ENCODE peak calls at places on chromosomes 5 and 9, in ten cellular contexts. One of them, this sample, is unnamed.

GRCh38 chr5:168601972-168602371 is 22.8 kb upstream of the PANK3 start:
- DNase-seq in ovary: no peak
- DNase-seq in tibial nerve: no peak
- DNase-seq in A549: no peak
- DNase-seq in stomach: no peak
- DNase-seq in SK-N-SH: no peak
- DNase-seq in GM12878: no peak
- DNase-seq in upper lobe of left lung: no peak
- DNase-seq in transverse colon: no peak
- DNase-seq in sigmoid colon: no peak
- DNase-seq in this sample: no peak

GRCh38 chr9:125659954-125660353 is 47.1 kb downstream of the MAPKAP1 start:
- DNase-seq in ovary: no peak
- DNase-seq in tibial nerve: no peak
- DNase-seq in A549: no peak
- DNase-seq in stomach: no peak
- DNase-seq in SK-N-SH: no peak
- DNase-seq in GM12878: no peak
- DNase-seq in upper lobe of left lung: no peak
- DNase-seq in transverse colon: no peak
- DNase-seq in sigmoid colon: no peak
- DNase-seq in this sample: no peak

GRCh38 chr9:126611592-126612328 is 2.0 kb upstream of the LMX1B start:
- DNase-seq in ovary: peak
- DNase-seq in tibial nerve: peak
- DNase-seq in A549: peak
- DNase-seq in stomach: peak
- DNase-seq in SK-N-SH: peak
- DNase-seq in GM12878: no peak
- DNase-seq in upper lobe of left lung: peak
- DNase-seq in transverse colon: peak
- DNase-seq in sigmoid colon: peak
- DNase-seq in this sample: no peak

GRCh38 chr5:135391123-135391868 is 7.7 kb downstream of the MACROH2A1 start:
- DNase-seq in ovary: no peak
- DNase-seq in tibial nerve: no peak
- DNase-seq in A549: no peak
- DNase-seq in stomach: no peak
- DNase-seq in SK-N-SH: no peak
- DNase-seq in GM12878: no peak
- DNase-seq in upper lobe of left lung: no peak
- DNase-seq in transverse colon: no peak
- DNase-seq in sigmoid colon: no peak
- DNase-seq in this sample: no peak

GRCh38 chr9:105993921-105994715 is 299.8 kb downstream of the TMEM38B start:
- DNase-seq in ovary: no peak
- DNase-seq in tibial nerve: no peak
- DNase-seq in A549: no peak
- DNase-seq in stomach: no peak
- DNase-seq in SK-N-SH: no peak
- DNase-seq in GM12878: no peak
- DNase-seq in upper lobe of left lung: no peak
- DNase-seq in transverse colon: no peak
- DNase-seq in sigmoid colon: no peak
- DNase-seq in this sample: no peak

GRCh38 chr5:170606939-170607338 is 103.1 kb downstream of the KCNIP1 start:
- DNase-seq in ovary: no peak
- DNase-seq in tibial nerve: no peak
- DNase-seq in A549: no peak
- DNase-seq in stomach: no peak
- DNase-seq in SK-N-SH: peak
- DNase-seq in GM12878: no peak
- DNase-seq in upper lobe of left lung: no peak
- DNase-seq in transverse colon: no peak
- DNase-seq in sigmoid colon: no peak
- DNase-seq in this sample: no peak

GRCh38 chr9:129619787-129620668 is 873 bp downstream of the C9orf50 start:
- DNase-seq in ovary: no peak
- DNase-seq in tibial nerve: no peak
- DNase-seq in A549: peak
- DNase-seq in stomach: no peak
- DNase-seq in SK-N-SH: peak
- DNase-seq in GM12878: no peak
- DNase-seq in upper lobe of left lung: peak
- DNase-seq in transverse colon: no peak
- DNase-seq in sigmoid colon: no peak
- DNase-seq in this sample: no peak

GRCh38 chr5:54517174-54517511 is 416 bp upstream of the SNX18 start:
- DNase-seq in ovary: no peak
- DNase-seq in tibial nerve: no peak
- DNase-seq in A549: peak
- DNase-seq in stomach: no peak
- DNase-seq in SK-N-SH: no peak
- DNase-seq in GM12878: no peak
- DNase-seq in upper lobe of left lung: no peak
- DNase-seq in transverse colon: peak
- DNase-seq in sigmoid colon: no peak
- DNase-seq in this sample: no peak

GRCh38 chr9:22342489-22343217 is 104.0 kb upstream of the DMRTA1 start:
- DNase-seq in ovary: no peak
- DNase-seq in tibial nerve: peak
- DNase-seq in A549: no peak
- DNase-seq in stomach: no peak
- DNase-seq in SK-N-SH: no peak
- DNase-seq in GM12878: no peak
- DNase-seq in upper lobe of left lung: no peak
- DNase-seq in transverse colon: no peak
- DNase-seq in sigmoid colon: no peak
- DNase-seq in this sample: no peak

GRCh38 chr9:135702002-135702721 is at the start of gene KCNT1:
- DNase-seq in ovary: peak
- DNase-seq in tibial nerve: peak
- DNase-seq in A549: peak
- DNase-seq in stomach: peak
- DNase-seq in SK-N-SH: peak
- DNase-seq in GM12878: no peak
- DNase-seq in upper lobe of left lung: peak
- DNase-seq in transverse colon: peak
- DNase-seq in sigmoid colon: no peak
- DNase-seq in this sample: no peak

GRCh38 chr5:68659876-68660275 is 433.9 kb upstream of the SLC30A5 start:
- DNase-seq in ovary: no peak
- DNase-seq in tibial nerve: no peak
- DNase-seq in A549: no peak
- DNase-seq in stomach: no peak
- DNase-seq in SK-N-SH: no peak
- DNase-seq in GM12878: no peak
- DNase-seq in upper lobe of left lung: no peak
- DNase-seq in transverse colon: no peak
- DNase-seq in sigmoid colon: no peak
- DNase-seq in this sample: no peak

GRCh38 chr5:1334831-1335539 is 9.9 kb downstream of the CLPTM1L start:
- DNase-seq in ovary: no peak
- DNase-seq in tibial nerve: no peak
- DNase-seq in A549: no peak
- DNase-seq in stomach: no peak
- DNase-seq in SK-N-SH: no peak
- DNase-seq in GM12878: no peak
- DNase-seq in upper lobe of left lung: no peak
- DNase-seq in transverse colon: no peak
- DNase-seq in sigmoid colon: no peak
- DNase-seq in this sample: no peak

GRCh38 chr5:160970605-160971191 is 118.7 kb upstream of the ATP10B start:
- DNase-seq in ovary: no peak
- DNase-seq in tibial nerve: no peak
- DNase-seq in A549: no peak
- DNase-seq in stomach: no peak
- DNase-seq in SK-N-SH: no peak
- DNase-seq in GM12878: no peak
- DNase-seq in upper lobe of left lung: no peak
- DNase-seq in transverse colon: no peak
- DNase-seq in sigmoid colon: no peak
- DNase-seq in this sample: no peak

GRCh38 chr5:164748861-164749260 is 1243.4 kb downstream of the MAT2B start:
- DNase-seq in ovary: no peak
- DNase-seq in tibial nerve: no peak
- DNase-seq in A549: no peak
- DNase-seq in stomach: no peak
- DNase-seq in SK-N-SH: no peak
- DNase-seq in GM12878: no peak
- DNase-seq in upper lobe of left lung: no peak
- DNase-seq in transverse colon: no peak
- DNase-seq in sigmoid colon: no peak
- DNase-seq in this sample: no peak

GRCh38 chr5:179204572-179204971 is 140.7 kb downstream of the ADAMTS2 start:
- DNase-seq in ovary: no peak
- DNase-seq in tibial nerve: no peak
- DNase-seq in A549: no peak
- DNase-seq in stomach: no peak
- DNase-seq in SK-N-SH: no peak
- DNase-seq in GM12878: no peak
- DNase-seq in upper lobe of left lung: peak
- DNase-seq in transverse colon: no peak
- DNase-seq in sigmoid colon: no peak
- DNase-seq in this sample: no peak

GRCh38 chr5:179205277-179205676 is 140.0 kb downstream of the ADAMTS2 start:
- DNase-seq in ovary: no peak
- DNase-seq in tibial nerve: no peak
- DNase-seq in A549: no peak
- DNase-seq in stomach: no peak
- DNase-seq in SK-N-SH: no peak
- DNase-seq in GM12878: no peak
- DNase-seq in upper lobe of left lung: no peak
- DNase-seq in transverse colon: no peak
- DNase-seq in sigmoid colon: no peak
- DNase-seq in this sample: no peak

GRCh38 chr5:179207470-179207869 is 137.8 kb downstream of the ADAMTS2 start:
- DNase-seq in ovary: no peak
- DNase-seq in tibial nerve: no peak
- DNase-seq in A549: no peak
- DNase-seq in stomach: no peak
- DNase-seq in SK-N-SH: no peak
- DNase-seq in GM12878: no peak
- DNase-seq in upper lobe of left lung: peak
- DNase-seq in transverse colon: no peak
- DNase-seq in sigmoid colon: no peak
- DNase-seq in this sample: no peak

GRCh38 chr5:179207920-179208705 is 137.1 kb downstream of the ADAMTS2 start:
- DNase-seq in ovary: no peak
- DNase-seq in tibial nerve: no peak
- DNase-seq in A549: no peak
- DNase-seq in stomach: no peak
- DNase-seq in SK-N-SH: no peak
- DNase-seq in GM12878: no peak
- DNase-seq in upper lobe of left lung: peak
- DNase-seq in transverse colon: no peak
- DNase-seq in sigmoid colon: no peak
- DNase-seq in this sample: no peak

DNA sequence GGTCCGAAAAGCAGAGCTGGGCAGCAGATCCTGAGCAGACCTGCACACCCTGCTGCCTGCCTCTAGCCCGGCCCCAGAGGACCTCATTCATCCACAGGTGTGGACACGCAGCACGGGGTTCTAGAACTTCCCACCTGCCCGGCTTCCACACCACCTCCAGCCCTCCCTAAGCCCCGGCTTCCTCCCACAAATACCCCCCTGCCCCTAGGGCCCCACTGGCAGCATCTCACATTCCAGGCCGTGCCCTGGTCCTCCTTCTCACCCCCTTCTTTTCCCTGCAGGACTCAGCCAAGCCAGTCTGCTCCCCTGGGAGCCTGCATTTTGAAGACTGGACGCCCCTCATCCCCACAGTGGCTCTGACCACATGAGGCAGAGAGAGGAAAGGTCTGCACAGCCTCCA is 138.9 kb downstream of the ADAMTS2 start:
- DNase-seq in ovary: no peak
- DNase-seq in tibial nerve: no peak
- DNase-seq in A549: no peak
- DNase-seq in stomach: no peak
- DNase-seq in SK-N-SH: no peak
- DNase-seq in GM12878: no peak
- DNase-seq in upper lobe of left lung: no peak
- DNase-seq in transverse colon: no peak
- DNase-seq in sigmoid colon: no peak
- DNase-seq in this sample: no peak
- TF ChIP-seq EP300 in ovary: no peak
- TF ChIP-seq EP300 in tibial nerve: no peak
- TF ChIP-seq EP300 in A549: no peak
- TF ChIP-seq EP300 in stomach: no peak
- TF ChIP-seq EP300 in SK-N-SH: no peak
- TF ChIP-seq EP300 in GM12878: no peak
- TF ChIP-seq EP300 in upper lobe of left lung: no peak
- TF ChIP-seq EP300 in transverse colon: no peak
- TF ChIP-seq EP300 in sigmoid colon: no peak
- TF ChIP-seq EP300 in this sample: no peak

DNA sequence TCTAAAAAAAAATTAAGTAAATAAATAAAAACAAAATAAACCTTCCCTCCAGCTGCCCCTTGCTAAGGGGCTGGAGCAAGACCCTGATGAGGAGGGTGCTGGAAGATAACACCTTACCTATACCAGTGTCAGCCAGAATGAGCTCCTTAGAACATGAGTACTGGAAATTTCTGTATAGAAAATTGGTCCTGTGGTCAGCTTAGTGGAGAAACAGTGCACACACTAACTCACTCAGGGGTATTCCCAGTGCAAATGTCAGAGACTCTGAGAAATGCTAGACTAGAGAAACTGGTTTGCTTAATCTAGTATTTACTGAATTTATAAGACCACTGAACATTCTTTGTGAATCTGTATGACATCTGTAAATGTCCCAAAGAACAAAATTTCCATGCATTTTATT is 62.1 kb upstream of the CTXN3 start:
- DNase-seq in ovary: no peak
- DNase-seq in tibial nerve: no peak
- DNase-seq in A549: no peak
- DNase-seq in stomach: no peak
- DNase-seq in SK-N-SH: no peak
- DNase-seq in GM12878: no peak
- DNase-seq in upper lobe of left lung: no peak
- DNase-seq in transverse colon: no peak
- DNase-seq in sigmoid colon: no peak
- DNase-seq in this sample: no peak
- TF ChIP-seq EP300 in ovary: no peak
- TF ChIP-seq EP300 in tibial nerve: no peak
- TF ChIP-seq EP300 in A549: no peak
- TF ChIP-seq EP300 in stomach: no peak
- TF ChIP-seq EP300 in SK-N-SH: no peak
- TF ChIP-seq EP300 in GM12878: no peak
- TF ChIP-seq EP300 in upper lobe of left lung: no peak
- TF ChIP-seq EP300 in transverse colon: no peak
- TF ChIP-seq EP300 in sigmoid colon: no peak
- TF ChIP-seq EP300 in this sample: no peak

GRCh38 chr9:132056717-132057429 is 22.8 kb downstream of the MED27 start:
- DNase-seq in ovary: no peak
- DNase-seq in tibial nerve: no peak
- DNase-seq in A549: no peak
- DNase-seq in stomach: no peak
- DNase-seq in SK-N-SH: no peak
- DNase-seq in GM12878: no peak
- DNase-seq in upper lobe of left lung: no peak
- DNase-seq in transverse colon: no peak
- DNase-seq in sigmoid colon: no peak
- DNase-seq in this sample: no peak
- TF ChIP-seq EP300 in ovary: no peak
- TF ChIP-seq EP300 in tibial nerve: no peak
- TF ChIP-seq EP300 in A549: no peak
- TF ChIP-seq EP300 in stomach: no peak
- TF ChIP-seq EP300 in SK-N-SH: no peak
- TF ChIP-seq EP300 in GM12878: no peak
- TF ChIP-seq EP300 in upper lobe of left lung: no peak
- TF ChIP-seq EP300 in transverse colon: no peak
- TF ChIP-seq EP300 in sigmoid colon: no peak
- TF ChIP-seq EP300 in this sample: no peak

GRCh38 chr5:92923885-92924284 is 657.1 kb downstream of the NR2F1-AS1 start:
- DNase-seq in ovary: no peak
- DNase-seq in tibial nerve: no peak
- DNase-seq in A549: no peak
- DNase-seq in stomach: no peak
- DNase-seq in SK-N-SH: no peak
- DNase-seq in GM12878: no peak
- DNase-seq in upper lobe of left lung: no peak
- DNase-seq in transverse colon: no peak
- DNase-seq in sigmoid colon: no peak
- DNase-seq in this sample: no peak
- TF ChIP-seq EP300 in ovary: no peak
- TF ChIP-seq EP300 in tibial nerve: no peak
- TF ChIP-seq EP300 in A549: no peak
- TF ChIP-seq EP300 in stomach: no peak
- TF ChIP-seq EP300 in SK-N-SH: no peak
- TF ChIP-seq EP300 in GM12878: no peak
- TF ChIP-seq EP300 in upper lobe of left lung: no peak
- TF ChIP-seq EP300 in transverse colon: no peak
- TF ChIP-seq EP300 in sigmoid colon: no peak
- TF ChIP-seq EP300 in this sample: no peak

This sample was measured in suprapubic skin.